ENCODE peak calls at places on chromosome 6, in seven cellular contexts. U, F, X, R, Q, N and K are unnamed samples.

GRCh38 chr6:30787954-30788353 is 43.6 kb upstream of the IER3 start:
- DNase-seq in U (no peak), F (no peak), X (no peak), R (peak; percentile 88), Q (no peak), N (no peak), K (peak; percentile 86)

GRCh38 chr6:47153066-47153755 is 111.1 kb upstream of the ADGRF1 start:
- DNase-seq in U (peak; percentile 65), F (no peak), X (peak; percentile 47), R (peak; percentile 62), Q (no peak), N (peak; percentile 33), K (peak; percentile 55)

GRCh38 chr6:105804436-105804835 is 281.7 kb upstream of the PRDM1 start:
- DNase-seq in U (no peak), F (no peak), X (peak; percentile 85), R (no peak), Q (peak; percentile 30), N (peak; percentile 88), K (peak; percentile 55)

GRCh38 chr6:161038229-161039003 is 46.8 kb downstream of the MAP3K4 start:
- DNase-seq in U (no peak), F (no peak), X (peak; percentile 97), R (no peak), Q (peak; percentile 82), N (peak; percentile 96), K (peak; percentile 95)

GRCh38 chr6:83815631-83816030 is 37.5 kb upstream of the RIPPLY2 start:
- DNase-seq in U (no peak), F (no peak), X (peak; percentile 3), R (no peak), Q (no peak), N (no peak), K (peak; percentile 42)

GRCh38 chr6:8194499-8194898 is 92.2 kb upstream of the EEF1E1 start:
- DNase-seq in U (no peak), F (no peak), X (no peak), R (no peak), Q (no peak), N (no peak), K (no peak)

GRCh38 chr6:16408766-16409165 is 170.4 kb downstream of the GMPR start:
- DNase-seq in U (no peak), F (no peak), X (no peak), R (no peak), Q (no peak), N (no peak), K (no peak)

GRCh38 chr6:42405025-42405424 is 46.7 kb downstream of the TRERF1 start:
- DNase-seq in U (no peak), F (no peak), X (peak; percentile 73), R (no peak), Q (no peak), N (peak; percentile 86), K (peak; percentile 72)

GRCh38 chr6:143410859-143411270 is 39.6 kb downstream of the ADAT2 start:
- DNase-seq in U (no peak), F (no peak), X (peak; percentile 67), R (peak; percentile 95), Q (peak; percentile 42), N (peak; percentile 54), K (no peak)

GRCh38 chr6:56259682-56260081 is 12.3 kb upstream of the COL21A1 start:
- DNase-seq in U (peak; percentile 16), F (no peak), X (peak; percentile 56), R (no peak), Q (no peak), N (peak; percentile 53), K (no peak)

GRCh38 chr6:169656626-169657610 is 44.9 kb downstream of the WDR27 start:
- DNase-seq in U (no peak), F (no peak), X (no peak), R (no peak), Q (no peak), N (no peak), K (no peak)

GRCh38 chr6:53301801-53302537 is 46.8 kb downstream of the ELOVL5 start:
- DNase-seq in U (no peak), F (no peak), X (no peak), R (peak; percentile 87), Q (no peak), N (no peak), K (no peak)

GRCh38 chr6:102812242-102812641 is 1418.7 kb downstream of the GRIK2 start:
- DNase-seq in U (no peak), F (no peak), X (no peak), R (no peak), Q (no peak), N (no peak), K (no peak)

GRCh38 chr6:43946641-43947363 is 176.8 kb downstream of the VEGFA start:
- DNase-seq in U (no peak), F (no peak), X (no peak), R (no peak), Q (no peak), N (no peak), K (no peak)

GRCh38 chr6:16320533-16321340 is 82.3 kb downstream of the GMPR start:
- DNase-seq in U (no peak), F (no peak), X (peak; percentile 87), R (no peak), Q (no peak), N (peak; percentile 91), K (peak; percentile 94)

GRCh38 chr6:5175195-5175594 is 85.6 kb downstream of the LYRM4 start:
- DNase-seq in U (no peak), F (peak; percentile 39), X (peak; percentile 24), R (no peak), Q (no peak), N (no peak), K (no peak)

GRCh38 chr6:151269318-151269995 is 29.7 kb downstream of the AKAP12 start:
- DNase-seq in U (no peak), F (no peak), X (peak; percentile 83), R (no peak), Q (no peak), N (peak; percentile 50), K (peak; percentile 45)

GRCh38 chr6:141562801-141563763 is 569.6 kb upstream of the GJE1 start:
- DNase-seq in U (peak; percentile 46), F (peak; percentile 84), X (peak; percentile 87), R (peak; percentile 74), Q (peak; percentile 33), N (peak; percentile 91), K (peak; percentile 86)

GRCh38 chr6:35370799-35371493 is 28.6 kb downstream of the PPARD start:
- DNase-seq in U (no peak), F (peak; percentile 50), X (peak; percentile 88), R (no peak), Q (no peak), N (peak; percentile 57), K (no peak)

GRCh38 chr6:168196385-168196860 is 117.4 kb upstream of the FRMD1 start:
- DNase-seq in U (no peak), F (no peak), X (no peak), R (peak; percentile 72), Q (no peak), N (no peak), K (no peak)

GRCh38 chr6:35360349-35361138 is 18.2 kb downstream of the PPARD start:
- DNase-seq in U (peak; percentile 22), F (no peak), X (peak; percentile 52), R (peak; percentile 97), Q (no peak), N (peak; percentile 36), K (peak; percentile 37)

GRCh38 chr6:134823635-134824034 is 126.3 kb downstream of the ALDH8A1 start:
- DNase-seq in U (no peak), F (no peak), X (no peak), R (no peak), Q (no peak), N (no peak), K (no peak)
- H2AFZ ChIP-seq in U (no peak overlapping the region), F (no peak overlapping the region), X (no peak overlapping the region), R (no peak overlapping the region), Q (no peak overlapping the region), N (no peak overlapping the region), K (no peak overlapping the region)

DNA sequence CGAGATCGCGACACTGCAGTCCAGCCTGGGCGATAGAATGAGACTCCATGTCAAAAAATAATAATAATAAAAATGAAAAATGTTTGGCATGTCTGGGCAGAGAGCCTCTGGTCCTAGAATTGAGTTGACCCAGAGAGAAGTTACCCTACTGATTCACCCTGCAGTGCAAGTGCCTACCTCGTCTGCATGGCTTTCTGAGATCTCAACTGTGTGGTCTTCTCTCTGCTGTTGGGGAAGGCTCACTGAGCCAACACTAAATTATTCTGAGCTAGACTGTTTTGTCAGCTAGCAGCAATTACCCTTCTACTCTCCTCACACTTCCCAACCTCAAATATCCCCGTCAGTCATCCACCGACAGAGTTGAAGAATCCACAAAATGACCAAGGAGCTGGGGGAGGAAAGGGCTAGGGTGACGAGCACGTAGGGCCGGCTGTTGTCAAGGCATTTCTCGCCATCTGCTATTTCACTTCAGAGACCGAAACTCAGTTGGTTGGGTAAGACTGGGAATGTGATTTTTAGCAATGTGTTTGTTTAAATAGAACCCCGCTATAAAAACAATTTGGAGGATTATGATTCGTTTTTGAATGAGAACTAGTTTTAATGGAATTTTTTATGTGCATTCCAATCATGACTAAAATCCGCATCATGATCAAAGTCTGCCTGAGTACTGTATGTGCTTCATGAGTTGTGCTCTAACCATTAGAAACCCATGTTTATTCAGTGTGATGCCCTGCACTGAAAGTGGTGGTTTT is 9.4 kb downstream of the MAS1 start:
- DNase-seq in U (no peak), F (no peak), X (peak; percentile 81), R (no peak), Q (no peak), N (peak; percentile 93), K (peak; percentile 24)
- H2AFZ ChIP-seq in U (no peak overlapping the region), F (no peak overlapping the region), X (peak overlapping the region; percentile 29), R (no peak overlapping the region), Q (no peak overlapping the region), N (peak overlapping the region; percentile 60), K (no peak overlapping the region)

DNA sequence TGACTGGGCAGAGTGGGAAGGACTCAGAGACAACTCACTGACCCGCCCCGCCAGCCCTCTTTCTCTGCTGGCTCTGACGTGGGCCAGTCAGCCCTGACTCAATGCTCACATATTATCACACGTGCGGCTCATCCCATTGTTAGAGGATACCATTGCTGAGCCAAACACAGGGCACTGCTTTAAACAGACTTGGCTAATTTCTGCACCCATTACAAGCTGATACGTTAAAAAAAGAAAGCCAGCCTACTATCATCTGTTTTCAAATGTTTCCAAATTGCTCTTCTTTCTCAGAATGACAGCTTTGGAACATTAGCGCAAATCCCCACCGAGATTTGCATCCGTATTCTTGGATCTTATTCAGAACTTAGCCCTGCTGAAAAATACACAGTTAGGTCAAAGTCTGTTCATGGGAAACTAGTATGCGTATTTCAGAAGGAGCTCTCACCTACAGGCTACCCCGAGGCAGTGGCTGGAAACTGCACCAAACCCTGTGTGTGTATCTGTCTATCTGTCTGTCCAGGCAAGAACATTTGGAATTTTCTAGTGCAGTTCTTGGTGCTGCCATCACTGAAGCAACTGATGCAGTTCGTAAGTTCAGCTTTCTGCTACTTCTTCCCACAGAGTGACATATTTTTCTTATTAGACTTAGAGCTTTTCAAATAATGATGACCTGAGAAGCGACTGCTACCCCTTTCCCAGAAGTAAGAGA is 32.8 kb downstream of the RAMACL start:
- DNase-seq in U (no peak), F (no peak), X (peak; percentile 99), R (no peak), Q (peak; percentile 76), N (peak; percentile 94), K (peak; percentile 78)
- H2AFZ ChIP-seq in U (no peak overlapping the region), F (no peak overlapping the region), X (no peak overlapping the region), R (no peak overlapping the region), Q (no peak overlapping the region), N (no peak overlapping the region), K (no peak overlapping the region)

DNA sequence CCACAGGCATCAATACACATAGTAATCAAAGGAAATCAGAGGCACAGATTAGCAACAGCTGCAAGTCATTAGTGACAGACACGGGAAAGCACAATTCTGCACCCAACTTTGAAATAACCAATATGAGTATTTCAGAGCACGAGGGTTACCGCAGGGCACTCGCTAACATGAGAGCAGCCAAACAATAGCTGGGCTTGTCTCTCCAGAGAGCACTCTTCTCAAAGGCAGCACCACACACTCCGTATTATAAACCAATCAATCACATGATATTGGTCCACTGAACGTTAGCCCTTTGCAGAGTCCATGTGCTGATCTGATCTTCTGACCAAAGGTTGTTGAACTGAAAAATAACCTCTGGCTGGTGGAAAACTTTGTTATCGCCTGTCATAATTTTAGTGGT is 149.5 kb downstream of the RNF144B start:
- DNase-seq in U (no peak), F (no peak), X (no peak), R (no peak), Q (no peak), N (no peak), K (no peak)
- H2AFZ ChIP-seq in U (no peak overlapping the region), F (no peak overlapping the region), X (no peak overlapping the region), R (no peak overlapping the region), Q (no peak overlapping the region), N (no peak overlapping the region), K (no peak overlapping the region)